ENCODE peak calls at places on chromosomes 2 and 18, in four cellular contexts. C, J, V and H are unnamed samples.

GRCh38 chr18:50286391-50287027 is 983 bp downstream of the CXXC1 start:
- DNase-seq in J (no peak), C (peak), V (peak), H (peak)

GRCh38 chr18:49174478-49174877 is 223.7 kb upstream of the SMAD7 start:
- DNase-seq in V (peak), C (no peak), J (peak), H (peak)

GRCh38 chr2:189581354-189582139 is 961 bp upstream of the SLC40A1 start:
- DNase-seq in V (no peak), J (no peak), C (no peak), H (peak)

GRCh38 chr18:9392726-9393125 is 58.2 kb downstream of the TWSG1 start:
- DNase-seq in J (no peak), V (peak), C (no peak), H (peak)

GRCh38 chr2:168192839-168193616 is 54.4 kb downstream of the STK39 start:
- DNase-seq in V (no peak), J (no peak), C (no peak), H (peak)

GRCh38 chr2:31205186-31205585 is 12.1 kb downstream of the CAPN14 start:
- DNase-seq in V (no peak), J (no peak), C (no peak), H (no peak)

GRCh38 chr18:44895176-44895798 is 214.6 kb downstream of the SETBP1 start:
- DNase-seq in V (peak), J (peak), C (peak), H (peak)

GRCh38 chr2:216109962-216110614 is 940 bp downstream of the XRCC5 start:
- DNase-seq in C (peak), J (peak), V (peak), H (peak)

GRCh38 chr2:16729901-16730300 is 64.3 kb upstream of the CYRIA start:
- DNase-seq in V (no peak), J (no peak), C (no peak), H (no peak)

GRCh38 chr2:26892916-26893524 is 45.1 kb downstream of the DPYSL5 start:
- DNase-seq in J (no peak), V (no peak), C (no peak), H (no peak)

GRCh38 chr2:98037666-98038339 is 42.1 kb upstream of the TMEM131 start:
- DNase-seq in V (no peak), C (no peak), J (no peak), H (no peak)

GRCh38 chr18:43883886-43884285 is 606.6 kb upstream of the SYT4 start:
- DNase-seq in V (peak), J (no peak), C (no peak), H (no peak)

GRCh38 chr2:241692448-241692847 is 5.8 kb upstream of the DTYMK start:
- DNase-seq in C (no peak), V (peak), J (peak), H (peak)

GRCh38 chr18:10518595-10519273 is 7.1 kb upstream of the NAPG start:
- DNase-seq in J (no peak), V (peak), C (no peak), H (no peak)

GRCh38 chr2:164145093-164145987 is 409.5 kb upstream of the FIGN start:
- DNase-seq in J (peak), C (peak), V (peak), H (no peak)

GRCh38 chr2:12507295-12507694 is 209.4 kb upstream of the TRIB2 start:
- DNase-seq in V (peak), J (no peak), C (peak), H (peak)

GRCh38 chr18:47595816-47596501 is 334.5 kb downstream of the SMAD2 start:
- DNase-seq in C (peak), J (no peak), V (peak), H (peak)

GRCh38 chr2:128605421-128605820 is 286.8 kb upstream of the HS6ST1 start:
- DNase-seq in C (no peak), V (no peak), J (no peak), H (no peak)

GRCh38 chr2:239827511-239827865 is 197.7 kb downstream of the NDUFA10 start:
- DNase-seq in C (no peak), V (no peak), J (no peak), H (no peak)

GRCh38 chr2:9748586-9748985 is 94.7 kb upstream of the TAF1B start:
- DNase-seq in V (no peak), J (no peak), C (peak), H (peak)

GRCh38 chr2:40436093-40436475 is 15.8 kb downstream of the SLC8A1 start:
- DNase-seq in J (no peak), C (no peak), V (peak), H (no peak)

GRCh38 chr2:148781544-148781943 is 93.5 kb upstream of the KIF5C start:
- DNase-seq in C (no peak), V (no peak), J (no peak), H (no peak)

GRCh38 chr2:74454654-74455511 is at the start of gene INO80B:
- DNase-seq in J (peak), C (peak), V (peak), H (peak)

GRCh38 chr2:74458957-74459290 is 686 bp downstream of the WBP1 start:
- DNase-seq in J (no peak), C (peak), V (no peak), H (no peak)

GRCh38 chr2:74458132-74458956 is at the start of gene WBP1:
- DNase-seq in J (peak), C (peak), V (peak), H (peak)

GRCh38 chr2:74457549-74458131 is 598 bp upstream of the WBP1 start:
- DNase-seq in J (no peak), C (peak), V (no peak), H (peak)

GRCh38 chr2:74457129-74457548 is 1.1 kb upstream of the WBP1 start:
- DNase-seq in J (no peak), V (no peak), C (no peak), H (no peak)
- H3K4me3 ChIP-seq in J (peak), V (peak), C (peak), H (peak)

GRCh38 chr18:41378628-41379027 is 576.4 kb upstream of the PIK3C3 start:
- DNase-seq in C (no peak), V (peak), J (peak), H (peak)
- TF ChIP-seq CTCF in C (no peak), V (peak), J (peak), H (peak)

DNA sequence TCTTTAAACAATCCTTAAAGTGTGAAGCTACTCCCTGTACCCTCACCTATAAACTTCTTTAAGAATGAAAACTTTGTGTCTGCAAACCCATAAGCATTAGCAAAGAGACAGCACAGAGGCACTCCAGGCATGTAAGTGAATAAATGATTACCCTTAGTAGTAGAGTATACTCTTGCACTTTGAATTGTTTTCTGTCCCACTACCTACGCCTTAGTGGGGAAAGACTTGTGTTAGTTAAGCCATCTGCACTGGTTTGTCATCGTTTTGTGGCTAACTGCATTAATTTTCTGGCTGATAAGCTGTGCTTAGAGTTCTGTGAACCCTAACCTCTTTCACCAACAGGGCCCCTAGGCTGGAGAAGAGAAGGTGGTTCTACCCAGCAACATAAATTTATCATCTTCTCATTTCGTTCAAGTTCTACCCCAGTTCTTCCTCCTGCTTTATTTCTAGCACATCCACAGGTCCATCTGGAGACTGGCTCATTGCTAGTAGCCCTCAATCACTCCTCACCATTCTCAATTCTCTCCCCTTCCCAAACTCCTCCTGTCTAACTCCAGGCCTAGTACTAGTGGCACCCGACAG is 722 bp downstream of the LMAN2L start:
- DNase-seq in J (no peak), V (no peak), C (no peak), H (no peak)
- H3K4me3 ChIP-seq in J (peak), V (peak), C (peak), H (peak)

DNA sequence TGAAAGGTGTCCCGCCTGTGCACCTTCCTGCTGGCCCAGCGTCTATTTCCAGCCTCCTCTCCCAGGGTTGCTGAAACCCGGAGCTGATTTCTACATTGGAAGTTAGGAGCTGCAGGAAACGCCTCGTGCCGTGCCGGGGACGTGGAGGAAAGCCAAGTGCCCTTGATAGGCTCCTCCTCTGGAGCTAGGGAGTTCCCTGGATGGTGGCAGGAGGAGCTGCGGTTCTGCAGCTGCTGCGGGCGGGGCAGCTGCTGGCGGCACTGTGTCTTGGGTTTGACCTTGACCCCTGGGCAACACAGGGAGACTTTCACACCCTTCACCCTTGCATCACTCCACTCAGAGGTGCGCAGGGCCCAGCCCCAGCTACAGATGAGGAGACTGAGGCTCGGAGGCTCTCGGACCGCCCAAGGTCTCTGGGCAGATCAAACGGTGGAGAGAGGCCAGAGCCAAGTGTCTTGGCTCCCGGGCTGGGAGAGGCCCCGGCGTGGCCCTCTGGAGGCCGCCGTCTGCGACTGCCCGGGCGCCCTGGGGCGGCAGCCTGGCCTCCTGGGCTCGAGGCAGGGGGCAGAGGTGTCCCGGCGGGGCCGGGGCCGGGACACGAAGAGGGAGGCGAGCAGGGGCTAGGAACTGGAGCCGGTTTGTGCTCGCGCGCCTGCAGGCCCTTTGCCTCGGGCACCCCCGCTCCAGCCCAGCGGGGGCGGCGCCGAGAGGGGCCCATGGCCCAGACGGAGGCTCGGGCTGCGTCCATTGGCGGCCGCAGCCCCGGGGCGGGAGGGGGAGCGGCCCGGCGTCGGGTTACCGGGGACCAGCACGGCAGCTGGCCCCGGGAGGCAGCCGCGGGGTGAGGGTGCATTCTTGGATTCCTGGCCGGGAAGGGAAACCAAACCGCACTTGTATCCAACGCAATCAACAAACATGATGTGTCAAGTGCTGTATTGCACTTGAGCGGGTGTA is 129.7 kb upstream of the SLC1A4 start:
- DNase-seq in V (peak), J (peak), C (peak), H (peak)
- TF ChIP-seq CTCF in V (no peak), J (no peak), C (peak), H (no peak)

GRCh38 chr2:197706839-197707207 is 1.7 kb downstream of the MARS2 start:
- DNase-seq in V (no peak), C (no peak), J (no peak), H (peak)
- H3K4me3 ChIP-seq in V (peak), C (peak), J (peak), H (peak)

DNA sequence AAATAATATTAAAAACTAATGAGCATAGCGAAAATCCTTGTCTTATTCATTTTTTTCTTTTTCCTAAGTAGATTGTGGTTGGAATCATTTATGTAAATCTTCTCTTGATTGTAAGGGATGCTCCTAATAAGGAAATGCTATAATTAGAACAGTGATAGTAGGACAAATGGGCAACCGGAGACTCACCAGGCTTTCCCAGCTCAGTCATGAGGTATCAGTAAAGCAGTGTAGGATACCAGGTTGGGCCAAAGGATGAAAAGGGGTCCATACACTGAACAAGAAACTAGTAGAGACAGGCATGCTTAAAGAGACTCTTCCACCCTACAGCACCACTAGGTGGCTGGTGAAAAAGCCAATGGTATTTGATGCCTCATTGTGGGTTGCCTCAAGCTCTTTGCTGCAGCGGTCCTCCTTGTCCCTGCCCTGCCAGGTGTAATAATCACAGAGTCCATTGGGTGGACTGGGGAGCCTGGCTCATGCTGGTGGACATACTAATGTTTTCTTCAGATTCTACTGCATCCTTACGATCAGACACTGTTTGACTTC is 71.4 kb upstream of the FAM98A start:
- DNase-seq in V (no peak), J (no peak), C (peak), H (peak)
- TF ChIP-seq CTCF in V (peak), J (peak), C (peak), H (peak)

GRCh38 chr18:79556829-79557585 is 122.6 kb upstream of the CTDP1 start:
- DNase-seq in J (no peak), V (no peak), C (no peak), H (no peak)
- H3K4me3 ChIP-seq in J (no peak), V (no peak), C (no peak), H (no peak)

GRCh38 chr2:50396301-50396637 is 635.7 kb downstream of the NRXN1 start:
- DNase-seq in V (no peak), J (no peak), C (no peak), H (peak)

GRCh38 chr2:50402654-50402960 is 629.3 kb downstream of the NRXN1 start:
- DNase-seq in J (no peak), V (no peak), C (no peak), H (no peak)

GRCh38 chr2:50398101-50398500 is 633.8 kb downstream of the NRXN1 start:
- DNase-seq in C (no peak), J (no peak), V (no peak), H (no peak)

DNA sequence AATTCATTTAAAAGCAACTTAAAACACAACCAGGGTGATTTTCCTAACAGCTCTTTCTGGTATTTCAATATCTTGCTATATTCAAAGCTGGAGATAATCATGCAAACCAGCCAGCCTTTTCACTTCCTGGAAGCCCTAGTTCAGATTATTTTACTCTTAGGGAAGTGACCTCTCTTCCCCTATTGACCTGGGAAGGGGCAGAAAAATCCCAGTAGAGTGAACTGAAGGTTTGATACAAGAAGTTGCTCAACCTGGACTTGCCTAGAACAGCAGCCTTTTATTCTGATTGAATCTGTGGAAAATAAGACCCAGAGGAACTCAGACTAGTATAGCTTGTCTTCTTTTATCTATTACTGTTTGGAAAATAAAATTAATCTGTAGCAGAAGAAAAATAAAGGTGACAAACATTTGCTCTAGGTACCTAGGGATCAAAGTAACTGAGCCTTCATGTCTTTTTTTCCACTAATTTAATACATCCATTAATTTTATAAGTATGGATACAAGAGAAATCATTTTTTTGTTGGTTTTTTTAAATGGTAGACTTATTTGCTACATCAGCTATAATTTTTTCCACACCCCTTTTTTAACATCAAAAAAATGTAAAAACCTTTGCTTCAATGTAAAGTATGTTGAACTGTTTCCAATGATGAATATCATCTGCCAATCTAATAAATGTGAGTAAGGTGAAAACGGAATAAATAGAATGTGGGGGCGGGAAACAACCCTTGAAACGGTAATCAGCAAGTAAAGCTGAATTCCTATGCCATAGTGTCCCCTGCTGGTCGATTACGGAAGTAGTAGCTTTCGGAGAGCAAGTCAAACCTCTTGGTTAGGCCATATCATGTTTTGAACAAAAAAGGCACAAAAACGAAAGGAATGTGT is 629.9 kb downstream of the NRXN1 start:
- DNase-seq in C (peak), V (peak), J (peak), H (peak)
- TF ChIP-seq CTCF in C (peak), V (peak), J (peak), H (peak)